ENCODE peak calls at places on chromosomes 2 and 18, in six cellular contexts. P is A172, H is breast epithelium, X is T1000, B is smooth muscle cell of the brain vasculature, W is NCI-H345. Y is an unnamed sample.

GRCh38 chr2:72915907-72916742 is 1.2 kb upstream of the EMX1 start:
- DNase-seq in P (no peak), H (no peak), X (no peak), B (no peak), W (peak; percentile 80), Y (no peak)

GRCh38 chr18:36315736-36316135 is 18.2 kb downstream of the FHOD3 start:
- DNase-seq in P (peak; percentile 67), H (no peak), X (peak; percentile 25), B (no peak), W (no peak), Y (peak; percentile 84)

GRCh38 chr2:157809212-157809611 is 66.9 kb downstream of the ACVR1 start:
- DNase-seq in P (peak; percentile 8), H (no peak), X (no peak), B (no peak), W (no peak), Y (no peak)

GRCh38 chr2:210442869-210443268 is 33.7 kb downstream of the LANCL1 start:
- DNase-seq in P (no peak), H (no peak), X (no peak), B (no peak), W (no peak), Y (no peak)

GRCh38 chr2:129780316-129781282 is 198.9 kb upstream of the RAB6C start:
- DNase-seq in P (no peak), H (peak; percentile 22), X (no peak), B (no peak), W (no peak), Y (no peak)

GRCh38 chr2:180411631-180412030 is 404.5 kb upstream of the CWC22 start:
- DNase-seq in P (no peak), H (no peak), X (no peak), B (no peak), W (no peak), Y (peak; percentile 5)

GRCh38 chr18:61901334-61901986 is 8.7 kb upstream of the RNF152 start:
- DNase-seq in P (peak; percentile 30), H (no peak), X (no peak), B (no peak), W (peak; percentile 50), Y (peak; percentile 50)

GRCh38 chr2:170162261-170162612 is 15.7 kb upstream of the MYO3B start:
- DNase-seq in P (peak; percentile 84), H (no peak), X (no peak), B (no peak), W (no peak), Y (peak; percentile 87)

GRCh38 chr2:107585851-107586250 is 240.8 kb upstream of the RGPD4 start:
- DNase-seq in P (peak; percentile 53), H (no peak), X (no peak), B (no peak), W (no peak), Y (peak; percentile 76)

GRCh38 chr2:124296470-124296869 is 271.4 kb downstream of the CNTNAP5 start:
- DNase-seq in P (no peak), H (no peak), X (no peak), B (no peak), W (no peak), Y (no peak)

GRCh38 chr2:235378944-235379343 is 114.9 kb upstream of the AGAP1 start:
- DNase-seq in P (no peak), H (no peak), X (no peak), B (no peak), W (no peak), Y (no peak)

GRCh38 chr2:10817413-10817812 is 4.8 kb upstream of the PDIA6 start:
- DNase-seq in P (no peak), H (no peak), X (no peak), B (no peak), W (peak; percentile 16), Y (no peak)

GRCh38 chr2:237184923-237185580 is 99.4 kb downstream of the COPS8 start:
- DNase-seq in P (no peak), H (no peak), X (no peak), B (no peak), W (no peak), Y (no peak)

GRCh38 chr2:240395448-240395847 is 40.0 kb upstream of the GPC1 start:
- DNase-seq in P (no peak), H (peak; percentile 28), X (no peak), B (no peak), W (no peak), Y (no peak)

GRCh38 chr2:94762600-94762999 is 108.6 kb upstream of the TEKT4 start:
- DNase-seq in P (no peak), H (no peak), X (no peak), B (no peak), W (no peak), Y (peak; percentile 32)

GRCh38 chr2:181526014-181526413 is 68.8 kb downstream of the ITGA4 start:
- DNase-seq in P (no peak), H (no peak), X (no peak), B (no peak), W (no peak), Y (no peak)

GRCh38 chr18:77114070-77114563 is 18.5 kb downstream of the MBP start:
- DNase-seq in P (no peak), H (no peak), X (no peak), B (no peak), W (no peak), Y (no peak)

GRCh38 chr2:23489471-23490400 is 104.8 kb downstream of the KLHL29 start:
- DNase-seq in P (no peak), H (no peak), X (no peak), B (no peak), W (no peak), Y (no peak)

GRCh38 chr2:48514591-48514990 is 15.4 kb upstream of the STON1 start:
- DNase-seq in P (no peak), H (no peak), X (no peak), B (no peak), W (no peak), Y (no peak)

GRCh38 chr2:10226032-10226724 is 76.5 kb upstream of the HPCAL1 start:
- DNase-seq in P (no peak), H (peak; percentile 28), X (no peak), B (no peak), W (no peak), Y (no peak)

GRCh38 chr2:32564417-32565035 is 63.3 kb upstream of the TTC27 start:
- DNase-seq in P (no peak), H (no peak), X (no peak), B (no peak), W (no peak), Y (no peak)

GRCh38 chr2:21333694-21334093 is 209.9 kb downstream of the TDRD15 start:
- DNase-seq in P (no peak), H (no peak), X (no peak), B (no peak), W (no peak), Y (peak; percentile 16)

GRCh38 chr2:8679567-8679826 is 2.4 kb upstream of the ID2 start:
- DNase-seq in P (peak; percentile 15), H (no peak), X (no peak), B (no peak), W (no peak), Y (no peak)

GRCh38 chr2:11398710-11399109 is 54.3 kb upstream of the ROCK2 start:
- DNase-seq in P (no peak), H (no peak), X (no peak), B (no peak), W (peak; percentile 74), Y (no peak)

GRCh38 chr2:166957686-166958085 is 69.4 kb downstream of the XIRP2 start:
- DNase-seq in P (no peak), H (no peak), X (no peak), B (no peak), W (no peak), Y (peak; percentile 3)

GRCh38 chr2:30113617-30114293 is 33.1 kb upstream of the YPEL5 start:
- DNase-seq in P (peak; percentile 99), H (no peak), X (peak; percentile 63), B (peak; percentile 41), W (no peak), Y (peak; percentile 89)

GRCh38 chr2:20868377-20868776 is 45.5 kb upstream of the LDAH start:
- DNase-seq in P (no peak), H (no peak), X (no peak), B (no peak), W (no peak), Y (no peak)

GRCh38 chr18:79543861-79544385 is 135.7 kb upstream of the CTDP1 start:
- DNase-seq in P (no peak), H (no peak), X (no peak), B (no peak), W (no peak), Y (no peak)

GRCh38 chr2:226800941-226801784 is 1.5 kb upstream of the IRS1 start:
- DNase-seq in P (no peak), H (peak; percentile 77), X (peak; percentile 22), B (no peak), W (peak; percentile 95), Y (no peak)

GRCh38 chr18:58669731-58670379 is 1.4 kb upstream of the MALT1 start:
- DNase-seq in P (peak; percentile 73), H (no peak), X (no peak), B (no peak), W (peak; percentile 92), Y (peak; percentile 84)

GRCh38 chr2:127562930-127563329 is 27.4 kb downstream of the MYO7B start:
- DNase-seq in P (no peak), H (no peak), X (no peak), B (no peak), W (no peak), Y (no peak)

GRCh38 chr2:240557808-240558207 is at the start of gene ANKMY1:
- DNase-seq in P (no peak), H (no peak), X (peak; percentile 29), B (no peak), W (peak; percentile 83), Y (no peak)

GRCh38 chr18:70107037-70107436 is 98.5 kb downstream of the RTTN start:
- DNase-seq in P (no peak), H (no peak), X (no peak), B (no peak), W (no peak), Y (no peak)

GRCh38 chr18:46264255-46264654 is 160.1 kb downstream of the HAUS1 start:
- DNase-seq in P (no peak), H (no peak), X (no peak), B (no peak), W (no peak), Y (no peak)

GRCh38 chr18:60746491-60746890 is 373.9 kb upstream of the MC4R start:
- DNase-seq in P (no peak), H (no peak), X (no peak), B (no peak), W (no peak), Y (no peak)

GRCh38 chr18:37769846-37770245 is 204.2 kb upstream of the CELF4 start:
- DNase-seq in P (no peak), H (no peak), X (no peak), B (no peak), W (no peak), Y (peak; percentile 10)

GRCh38 chr2:30359644-30360167 is 87.3 kb upstream of the LCLAT1 start:
- DNase-seq in P (no peak), H (no peak), X (no peak), B (no peak), W (peak; percentile 47), Y (no peak)

GRCh38 chr2:96325038-96325883 is at the start of gene ITPRIPL1:
- DNase-seq in P (no peak), H (no peak), X (no peak), B (no peak), W (no peak), Y (no peak)

GRCh38 chr2:42567389-42567788 is 1.0 kb upstream of the MTA3 start:
- DNase-seq in P (no peak), H (no peak), X (no peak), B (no peak), W (no peak), Y (no peak)